ENCODE peak calls at places on chromosomes 2 and 18, in seven cellular contexts. D is SIG-M5; W is posterior vena cava; P is kidney tubule cell; F is RWPE1; A is astrocyte of the spinal cord; S is stimulated activated CD4-positive, alpha-beta T cell treated with anti-CD3 and anti-CD28 coated beads, Interleukin-4, amount 100 ng/mL, for 48 hours. L is an unnamed sample.

GRCh38 chr18:23133860-23134779 is 1.2 kb upstream of the CABLES1 start:
- DNase-seq in D (no peak), W (peak; percentile 42), P (peak; percentile 68), F (peak; percentile 27), A (no peak), S (peak; percentile 9), L (no peak)

GRCh38 chr2:18588049-18588448 is 1.3 kb downstream of the NT5C1B start:
- DNase-seq in D (no peak), W (no peak), P (no peak), F (no peak), A (no peak), S (no peak), L (no peak)

GRCh38 chr2:151027147-151027546 is 234.5 kb downstream of the RBM43 start:
- DNase-seq in D (no peak), W (no peak), P (no peak), F (no peak), A (no peak), S (no peak), L (no peak)

GRCh38 chr2:43855292-43855691 is 16.5 kb downstream of the ABCG8 start:
- DNase-seq in D (no peak), W (no peak), P (no peak), F (no peak), A (no peak), S (no peak), L (no peak)

GRCh38 chr18:75830848-75831247 is 403.3 kb upstream of the SMIM21 start:
- DNase-seq in D (no peak), W (no peak), P (no peak), F (no peak), A (no peak), S (no peak), L (no peak)

GRCh38 chr18:35732652-35733051 is 151.1 kb downstream of the GALNT1 start:
- DNase-seq in D (no peak), W (no peak), P (no peak), F (no peak), A (peak; percentile 70), S (no peak), L (no peak)

GRCh38 chr2:30217644-30218361 is 13.5 kb upstream of the LBH start:
- DNase-seq in D (no peak), W (no peak), P (peak; percentile 67), F (no peak), A (no peak), S (no peak), L (no peak)

GRCh38 chr2:173764094-173764493 is 201.1 kb downstream of the SP3 start:
- DNase-seq in D (no peak), W (no peak), P (no peak), F (no peak), A (no peak), S (no peak), L (no peak)

GRCh38 chr2:72755647-72756423 is 70.0 kb downstream of the EXOC6B start:
- DNase-seq in D (no peak), W (no peak), P (no peak), F (no peak), A (no peak), S (no peak), L (no peak)

GRCh38 chr2:38581193-38582147 is 21.3 kb downstream of the HNRNPLL start:
- DNase-seq in D (no peak), W (no peak), P (peak; percentile 76), F (no peak), A (peak; percentile 85), S (no peak), L (peak; percentile 45)

GRCh38 chr18:52219102-52219501 is 120.9 kb upstream of the DCC start:
- DNase-seq in D (no peak), W (no peak), P (no peak), F (no peak), A (no peak), S (no peak), L (no peak)